ENCODE peak calls at places on chromosomes 7 and 10, in ten cellular contexts. K is lower lobe of right lung; X is BJ; U is heart right ventricle; D is CD8-positive, alpha-beta T cell; Z is hepatocyte; L is dorsolateral prefrontal cortex; W is osteocyte; Q is heart left ventricle; Y is nephron progenitor cell. A is an unnamed sample.

GRCh38 chr7:45687721-45688120 is 113.6 kb downstream of the ADCY1 start:
- DNase-seq in K (no peak), X (no peak), U (no peak), D (no peak), Z (no peak), L (peak), W (peak), Q (peak), Y (no peak), A (no peak)

GRCh38 chr10:29634105-29634504 is 666 bp downstream of the SVIL start:
- DNase-seq in K (no peak), X (no peak), U (no peak), D (no peak), Z (no peak), L (no peak), W (no peak), Q (no peak), Y (no peak), A (no peak)

GRCh38 chr10:44492678-44493077 is 107.8 kb upstream of the CXCL12 start:
- DNase-seq in K (no peak), X (no peak), U (no peak), D (no peak), Z (no peak), L (no peak), W (no peak), Q (no peak), Y (no peak), A (no peak)

GRCh38 chr7:142334806-142335205 is 76.9 kb upstream of the PRSS58 start:
- DNase-seq in K (no peak), X (no peak), U (no peak), D (no peak), Z (no peak), L (no peak), W (no peak), Q (no peak), Y (no peak), A (no peak)

GRCh38 chr10:57952741-57953140 is 315.0 kb downstream of the IPMK start:
- DNase-seq in K (no peak), X (peak), U (no peak), D (no peak), Z (no peak), L (no peak), W (no peak), Q (no peak), Y (no peak), A (no peak)

GRCh38 chr7:43274752-43275151 is 162.3 kb downstream of the HECW1 start:
- DNase-seq in K (no peak), X (no peak), U (no peak), D (no peak), Z (no peak), L (no peak), W (no peak), Q (no peak), Y (no peak), A (no peak)

GRCh38 chr10:58660577-58661255 is 148.0 kb downstream of the BICC1 start:
- DNase-seq in K (no peak), X (no peak), U (no peak), D (no peak), Z (no peak), L (no peak), W (no peak), Q (no peak), Y (no peak), A (no peak)

GRCh38 chr10:3471927-3472704 is 299.5 kb upstream of the PITRM1 start:
- DNase-seq in K (no peak), X (no peak), U (no peak), D (no peak), Z (no peak), L (no peak), W (no peak), Q (no peak), Y (no peak), A (peak)

GRCh38 chr10:6145979-6146432 is 56.7 kb upstream of the PFKFB3 start:
- DNase-seq in K (no peak), X (no peak), U (no peak), D (no peak), Z (no peak), L (no peak), W (no peak), Q (no peak), Y (no peak), A (no peak)

GRCh38 chr10:81303656-81304055 is 571.3 kb upstream of the NRG3 start:
- DNase-seq in K (no peak), X (no peak), U (no peak), D (no peak), Z (no peak), L (no peak), W (no peak), Q (no peak), Y (no peak), A (no peak)

GRCh38 chr7:82697897-82698296 is 254.3 kb upstream of the CACNA2D1 start:
- DNase-seq in K (no peak), X (peak), U (no peak), D (no peak), Z (no peak), L (no peak), W (no peak), Q (no peak), Y (no peak), A (no peak)

GRCh38 chr7:30273552-30273951 is 10.8 kb upstream of the ZNRF2 start:
- DNase-seq in K (no peak), X (no peak), U (no peak), D (no peak), Z (no peak), L (no peak), W (no peak), Q (no peak), Y (no peak), A (no peak)

GRCh38 chr10:108167766-108168165 is 1003.3 kb upstream of the SORCS1 start:
- DNase-seq in K (no peak), X (no peak), U (no peak), D (no peak), Z (no peak), L (no peak), W (no peak), Q (no peak), Y (no peak), A (no peak)

GRCh38 chr7:101175664-101176063 is 4.4 kb downstream of the NAT16 start:
- DNase-seq in K (no peak), X (no peak), U (no peak), D (no peak), Z (no peak), L (no peak), W (no peak), Q (no peak), Y (no peak), A (no peak)

GRCh38 chr10:70761031-70761601 is 24.1 kb downstream of the TBATA start:
- DNase-seq in K (peak), X (no peak), U (no peak), D (no peak), Z (peak), L (peak), W (no peak), Q (no peak), Y (no peak), A (no peak)
- TF ChIP-seq CTCF in K (no peak), X (peak), U (no peak), D (no peak), Z (peak), L (peak), W (peak), Q (no peak), Y (no peak), A (no peak)

GRCh38 chr7:107661081-107661864 is 645 bp downstream of the SLC26A4 start:
- DNase-seq in K (peak), X (no peak), U (peak), D (no peak), Z (peak), L (peak), W (no peak), Q (peak), Y (peak), A (peak)
- TF ChIP-seq CTCF in K (no peak), X (peak), U (no peak), D (no peak), Z (no peak), L (peak), W (no peak), Q (no peak), Y (peak), A (no peak)

GRCh38 chr10:72334832-72335393 is 19.8 kb downstream of the DNAJB12 start:
- DNase-seq in K (peak), X (no peak), U (peak), D (peak), Z (peak), L (no peak), W (peak), Q (peak), Y (no peak), A (peak)
- TF ChIP-seq CTCF in K (peak), X (no peak), U (no peak), D (no peak), Z (no peak), L (peak), W (peak), Q (no peak), Y (no peak), A (no peak)

DNA sequence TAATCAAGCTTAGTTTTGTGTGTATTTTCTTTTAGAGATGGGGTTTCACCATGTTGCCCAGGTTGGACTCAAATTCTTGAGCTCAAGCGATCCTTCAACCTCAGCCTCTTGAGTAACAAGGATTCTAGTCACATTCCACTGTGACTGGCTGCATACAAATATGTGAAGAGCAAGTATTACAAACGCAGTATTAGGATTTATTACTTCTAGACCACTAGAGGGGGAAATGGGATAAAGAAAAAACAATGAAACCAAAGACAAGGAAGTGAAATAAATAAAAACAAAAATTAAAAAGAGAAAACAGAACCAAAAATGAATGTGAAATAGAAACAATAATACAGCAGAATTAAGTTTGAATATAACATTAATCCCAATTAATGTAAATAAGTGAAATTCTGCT is 308.7 kb downstream of the ANKRD30A start:
- DNase-seq in K (no peak), X (no peak), U (no peak), D (no peak), Z (no peak), L (no peak), W (no peak), Q (no peak), Y (no peak), A (no peak)
- TF ChIP-seq CTCF in K (no peak), X (no peak), U (peak), D (no peak), Z (no peak), L (no peak), W (no peak), Q (peak), Y (no peak), A (no peak)

GRCh38 chr10:23980054-23980453 is 228.9 kb upstream of the KIAA1217 start:
- DNase-seq in K (no peak), X (no peak), U (no peak), D (no peak), Z (peak), L (no peak), W (no peak), Q (no peak), Y (peak), A (peak)

GRCh38 chr10:23976285-23976684 is 232.7 kb upstream of the KIAA1217 start:
- DNase-seq in K (no peak), X (no peak), U (no peak), D (no peak), Z (no peak), L (no peak), W (no peak), Q (no peak), Y (no peak), A (no peak)

DNA sequence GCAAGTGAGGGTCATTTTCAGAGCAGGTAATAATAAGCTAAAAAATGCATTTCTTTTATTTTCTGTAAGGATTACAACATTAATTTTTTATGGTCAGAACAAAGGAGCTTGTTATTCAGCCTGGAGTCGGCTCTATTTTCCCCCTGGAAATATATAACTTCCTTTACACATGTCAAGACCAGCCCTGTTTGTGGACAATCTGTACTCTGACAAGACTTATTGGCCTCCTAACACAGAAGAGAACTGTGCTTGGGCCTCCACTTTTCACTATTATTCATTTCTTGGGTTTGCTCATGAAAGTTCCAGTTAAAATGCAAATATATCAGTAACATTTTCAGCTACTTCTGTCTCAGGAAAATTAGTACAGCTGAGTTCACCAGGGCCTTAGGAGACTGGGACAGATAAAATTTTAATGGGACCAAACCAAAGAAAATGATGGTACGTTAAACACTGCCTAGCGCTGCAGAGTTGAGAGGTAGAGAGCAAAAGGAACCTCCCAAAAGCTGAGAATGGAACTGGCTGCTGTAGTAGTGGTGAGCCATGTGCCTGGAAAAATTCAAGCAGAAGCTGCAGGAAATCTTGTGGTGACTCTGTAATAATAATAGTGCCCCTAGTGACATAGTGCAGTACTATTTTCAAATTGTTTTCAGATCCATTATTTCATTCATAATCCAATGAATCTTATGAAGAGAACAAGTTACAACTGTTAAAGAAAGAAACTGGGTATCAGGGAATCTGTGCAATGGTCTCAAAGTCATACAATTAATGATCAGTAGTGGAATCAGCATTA is 227.2 kb upstream of the KIAA1217 start:
- DNase-seq in K (no peak), X (no peak), U (no peak), D (no peak), Z (no peak), L (no peak), W (no peak), Q (no peak), Y (no peak), A (no peak)
- TF ChIP-seq CTCF in K (no peak), X (no peak), U (no peak), D (no peak), Z (peak), L (no peak), W (no peak), Q (no peak), Y (no peak), A (no peak)

DNA sequence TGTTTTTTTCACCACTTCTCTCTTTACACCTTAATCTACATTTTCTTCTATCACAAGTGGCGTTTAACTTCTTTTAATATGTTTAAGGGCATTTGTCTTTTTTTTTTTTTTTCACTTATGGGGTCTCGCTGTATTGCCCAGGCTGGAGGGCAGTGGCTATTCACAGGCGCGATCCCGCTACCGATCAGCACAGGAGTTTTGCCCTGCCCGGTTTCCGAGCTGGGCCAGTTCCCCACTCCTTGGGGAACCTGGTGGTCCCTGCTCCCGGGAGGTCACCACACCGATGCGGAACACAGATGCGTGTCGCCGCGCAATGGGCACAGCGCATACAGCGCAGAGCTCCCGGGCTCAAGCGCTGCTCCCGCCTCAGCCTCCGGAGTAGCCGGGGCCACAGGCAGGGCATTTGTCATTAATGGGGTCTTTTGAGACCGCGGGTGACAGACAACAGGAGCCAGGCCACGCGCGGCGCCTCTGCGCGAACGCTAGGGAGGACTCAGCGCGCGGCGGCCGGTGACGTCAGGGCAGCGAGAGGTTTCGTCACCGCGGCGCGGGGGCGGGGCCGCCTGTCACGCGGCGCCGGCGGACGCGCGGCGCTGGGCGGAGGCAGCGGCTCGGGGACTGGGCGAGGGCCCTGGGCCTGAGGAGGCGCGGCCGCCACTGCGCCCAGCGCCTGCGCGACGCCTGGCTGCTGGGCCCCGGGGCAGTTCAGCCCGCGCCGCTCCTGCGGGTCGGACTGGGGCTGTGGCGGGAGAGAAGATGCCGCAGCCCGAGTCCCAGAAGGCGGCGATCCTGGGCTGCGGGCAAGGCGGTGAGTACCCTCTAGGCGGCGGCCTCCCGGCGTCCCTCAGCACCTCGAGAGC is at the start of gene GALNT11:
- DNase-seq in K (peak), X (peak), U (peak), D (peak), Z (peak), L (peak), W (peak), Q (peak), Y (peak), A (peak)
- TF ChIP-seq CTCF in K (peak), X (no peak), U (no peak), D (peak), Z (peak), L (peak), W (peak), Q (peak), Y (peak), A (peak)

DNA sequence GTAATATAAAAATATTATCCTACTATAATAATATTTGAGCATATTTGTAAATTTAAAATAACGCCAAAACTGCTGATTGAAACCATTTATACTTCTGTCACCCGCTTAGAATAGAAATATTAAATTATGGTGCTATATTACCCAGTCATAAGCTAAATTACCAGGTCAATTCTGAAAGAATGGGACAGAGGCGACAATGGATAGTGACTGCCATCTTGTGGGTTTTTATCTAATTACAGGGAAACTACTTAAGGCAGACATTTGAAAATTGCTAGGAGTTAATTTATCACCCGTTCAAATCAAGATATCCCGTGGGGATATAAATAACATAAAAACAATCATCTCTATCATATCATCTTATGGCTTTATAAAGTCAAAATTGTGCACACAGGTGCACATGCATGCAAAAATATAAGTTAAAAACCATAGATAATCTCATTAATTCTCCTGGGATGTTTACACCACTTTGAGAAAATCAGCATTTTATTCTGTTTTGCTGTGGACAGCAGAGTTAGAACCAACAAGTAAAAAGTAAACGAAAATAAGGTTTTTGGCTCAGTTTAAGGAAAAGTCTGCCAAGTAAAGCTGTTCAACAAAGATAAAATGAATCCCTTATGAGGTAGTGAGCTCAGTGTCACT is 41.3 kb upstream of the HPSE2 start:
- DNase-seq in K (no peak), X (no peak), U (no peak), D (no peak), Z (peak), L (no peak), W (no peak), Q (no peak), Y (no peak), A (no peak)
- TF ChIP-seq CTCF in K (no peak), X (peak), U (no peak), D (no peak), Z (peak), L (no peak), W (no peak), Q (no peak), Y (peak), A (no peak)

A was measured in Calu3.